ENCODE peak calls at places on chromosomes 11 and 22, in seven cellular contexts. One of them, this sample, is unnamed.

GRCh38 chr22:22404598-22405284 is 103.8 kb downstream of the ZNF280B start:
- DNase-seq in fibroblast of pulmonary artery: no peak
- DNase-seq in kidney: no peak
- DNase-seq in tibial artery: no peak
- DNase-seq in GM23338: no peak
- DNase-seq in A673: no peak
- DNase-seq in Caco-2: no peak
- DNase-seq in this sample: no peak

GRCh38 chr22:45804986-45805325 is 133.3 kb downstream of the ATXN10 start:
- DNase-seq in fibroblast of pulmonary artery: peak; percentile 97
- DNase-seq in kidney: no peak
- DNase-seq in tibial artery: no peak
- DNase-seq in GM23338: no peak
- DNase-seq in A673: peak; percentile 44
- DNase-seq in Caco-2: no peak
- DNase-seq in this sample: no peak

GRCh38 chr11:61160487-61161189 is 588 bp downstream of the VPS37C start:
- DNase-seq in fibroblast of pulmonary artery: peak; percentile 14
- DNase-seq in kidney: no peak
- DNase-seq in tibial artery: no peak
- DNase-seq in GM23338: no peak
- DNase-seq in A673: peak; percentile 30
- DNase-seq in Caco-2: no peak
- DNase-seq in this sample: no peak

GRCh38 chr11:132911186-132911585 is 621.1 kb downstream of the OPCML start:
- DNase-seq in fibroblast of pulmonary artery: peak; percentile 53
- DNase-seq in kidney: no peak
- DNase-seq in tibial artery: no peak
- DNase-seq in GM23338: no peak
- DNase-seq in A673: peak; percentile 88
- DNase-seq in Caco-2: no peak
- DNase-seq in this sample: no peak

GRCh38 chr11:86926975-86927374 is 28.2 kb downstream of the FZD4 start:
- DNase-seq in fibroblast of pulmonary artery: no peak
- DNase-seq in kidney: no peak
- DNase-seq in tibial artery: no peak
- DNase-seq in GM23338: no peak
- DNase-seq in A673: no peak
- DNase-seq in Caco-2: no peak
- DNase-seq in this sample: no peak

GRCh38 chr22:19772673-19773469 is 12.3 kb downstream of the TBX1 start:
- DNase-seq in fibroblast of pulmonary artery: no peak
- DNase-seq in kidney: peak; percentile 73
- DNase-seq in tibial artery: no peak
- DNase-seq in GM23338: no peak
- DNase-seq in A673: peak; percentile 50
- DNase-seq in Caco-2: no peak
- DNase-seq in this sample: no peak

GRCh38 chr22:17350292-17350691 is 19.0 kb upstream of the CECR2 start:
- DNase-seq in fibroblast of pulmonary artery: no peak
- DNase-seq in kidney: no peak
- DNase-seq in tibial artery: no peak
- DNase-seq in GM23338: no peak
- DNase-seq in A673: no peak
- DNase-seq in Caco-2: no peak
- DNase-seq in this sample: no peak

GRCh38 chr11:90326647-90327046 is 103.8 kb upstream of the CHORDC1 start:
- DNase-seq in fibroblast of pulmonary artery: no peak
- DNase-seq in kidney: no peak
- DNase-seq in tibial artery: no peak
- DNase-seq in GM23338: no peak
- DNase-seq in A673: no peak
- DNase-seq in Caco-2: peak; percentile 48
- DNase-seq in this sample: no peak

GRCh38 chr22:45007946-45008852 is 1.6 kb downstream of the PHF21B start:
- DNase-seq in fibroblast of pulmonary artery: no peak
- DNase-seq in kidney: peak; percentile 77
- DNase-seq in tibial artery: no peak
- DNase-seq in GM23338: peak; percentile 82
- DNase-seq in A673: peak; percentile 61
- DNase-seq in Caco-2: peak; percentile 16
- DNase-seq in this sample: no peak

GRCh38 chr11:86919557-86920210 is 35.5 kb downstream of the FZD4 start:
- DNase-seq in fibroblast of pulmonary artery: peak; percentile 89
- DNase-seq in kidney: no peak
- DNase-seq in tibial artery: peak; percentile 33
- DNase-seq in GM23338: peak; percentile 92
- DNase-seq in A673: peak; percentile 90
- DNase-seq in Caco-2: peak; percentile 77
- DNase-seq in this sample: no peak

GRCh38 chr22:41352058-41352457 is 29.7 kb upstream of the TEF start:
- DNase-seq in fibroblast of pulmonary artery: peak; percentile 50
- DNase-seq in kidney: no peak
- DNase-seq in tibial artery: no peak
- DNase-seq in GM23338: no peak
- DNase-seq in A673: peak; percentile 67
- DNase-seq in Caco-2: peak; percentile 42
- DNase-seq in this sample: no peak

GRCh38 chr22:30325065-30325720 is 1.5 kb downstream of the TBC1D10A start:
- DNase-seq in fibroblast of pulmonary artery: peak; percentile 82
- DNase-seq in kidney: no peak
- DNase-seq in tibial artery: peak; percentile 85
- DNase-seq in GM23338: peak; percentile 30
- DNase-seq in A673: peak; percentile 73
- DNase-seq in Caco-2: no peak
- DNase-seq in this sample: no peak

GRCh38 chr11:10303558-10304363 is 1.1 kb upstream of the ADM start:
- DNase-seq in fibroblast of pulmonary artery: peak; percentile 52
- DNase-seq in kidney: peak; percentile 82
- DNase-seq in tibial artery: no peak
- DNase-seq in GM23338: peak; percentile 80
- DNase-seq in A673: peak; percentile 49
- DNase-seq in Caco-2: peak; percentile 82
- DNase-seq in this sample: peak; percentile 28

GRCh38 chr11:86106916-86107315 is 38.0 kb upstream of the PICALM start:
- DNase-seq in fibroblast of pulmonary artery: peak; percentile 31
- DNase-seq in kidney: no peak
- DNase-seq in tibial artery: no peak
- DNase-seq in GM23338: no peak
- DNase-seq in A673: no peak
- DNase-seq in Caco-2: no peak
- DNase-seq in this sample: no peak

GRCh38 chr22:46021577-46021976 is 44.6 kb upstream of the WNT7B start:
- DNase-seq in fibroblast of pulmonary artery: no peak
- DNase-seq in kidney: peak; percentile 45
- DNase-seq in tibial artery: no peak
- DNase-seq in GM23338: no peak
- DNase-seq in A673: no peak
- DNase-seq in Caco-2: no peak
- DNase-seq in this sample: no peak

GRCh38 chr22:31488346-31488883 is 1.2 kb downstream of the EIF4ENIF1 start:
- DNase-seq in fibroblast of pulmonary artery: no peak
- DNase-seq in kidney: no peak
- DNase-seq in tibial artery: no peak
- DNase-seq in GM23338: no peak
- DNase-seq in A673: no peak
- DNase-seq in Caco-2: no peak
- DNase-seq in this sample: no peak

GRCh38 chr11:117862019-117862725 is 14.3 kb downstream of the FXYD6 start:
- DNase-seq in fibroblast of pulmonary artery: no peak
- DNase-seq in kidney: peak; percentile 71
- DNase-seq in tibial artery: no peak
- DNase-seq in GM23338: no peak
- DNase-seq in A673: no peak
- DNase-seq in Caco-2: no peak
- DNase-seq in this sample: no peak

GRCh38 chr11:95512682-95513081 is 276.9 kb downstream of the FAM76B start:
- DNase-seq in fibroblast of pulmonary artery: peak; percentile 88
- DNase-seq in kidney: peak; percentile 73
- DNase-seq in tibial artery: peak; percentile 80
- DNase-seq in GM23338: no peak
- DNase-seq in A673: peak; percentile 24
- DNase-seq in Caco-2: peak; percentile 70
- DNase-seq in this sample: peak; percentile 22

GRCh38 chr22:20965888-20966855 is 883 bp upstream of the AIFM3 start:
- DNase-seq in fibroblast of pulmonary artery: no peak
- DNase-seq in kidney: no peak
- DNase-seq in tibial artery: no peak
- DNase-seq in GM23338: no peak
- DNase-seq in A673: no peak
- DNase-seq in Caco-2: no peak
- DNase-seq in this sample: peak; percentile 8

GRCh38 chr22:20964090-20964798 is 2.8 kb upstream of the AIFM3 start:
- DNase-seq in fibroblast of pulmonary artery: no peak
- DNase-seq in kidney: no peak
- DNase-seq in tibial artery: no peak
- DNase-seq in GM23338: no peak
- DNase-seq in A673: no peak
- DNase-seq in Caco-2: no peak
- DNase-seq in this sample: no peak

GRCh38 chr22:20966883-20967696 is at the start of gene AIFM3:
- DNase-seq in fibroblast of pulmonary artery: no peak
- DNase-seq in kidney: peak; percentile 66
- DNase-seq in tibial artery: no peak
- DNase-seq in GM23338: no peak
- DNase-seq in A673: no peak
- DNase-seq in Caco-2: no peak
- DNase-seq in this sample: no peak

GRCh38 chr22:20964799-20965103 is 2.3 kb upstream of the AIFM3 start:
- DNase-seq in fibroblast of pulmonary artery: no peak
- DNase-seq in kidney: no peak
- DNase-seq in tibial artery: no peak
- DNase-seq in GM23338: no peak
- DNase-seq in A673: no peak
- DNase-seq in Caco-2: no peak
- DNase-seq in this sample: no peak

GRCh38 chr22:20965104-20965887 is 1.8 kb upstream of the AIFM3 start:
- DNase-seq in fibroblast of pulmonary artery: no peak
- DNase-seq in kidney: no peak
- DNase-seq in tibial artery: no peak
- DNase-seq in GM23338: no peak
- DNase-seq in A673: no peak
- DNase-seq in Caco-2: no peak
- DNase-seq in this sample: no peak
- H3K4me3 ChIP-seq in fibroblast of pulmonary artery: peak overlapping the region; percentile 21
- H3K4me3 ChIP-seq in kidney: no peak overlapping the region
- H3K4me3 ChIP-seq in tibial artery: peak overlapping the region; percentile 24
- H3K4me3 ChIP-seq in GM23338: peak overlapping the region; percentile 52
- H3K4me3 ChIP-seq in A673: peak overlapping the region; percentile 34
- H3K4me3 ChIP-seq in Caco-2: no peak overlapping the region
- H3K4me3 ChIP-seq in this sample: peak overlapping the region; percentile 62

GRCh38 chr11:111526501-111526900 is 11.9 kb downstream of the HOATZ start:
- DNase-seq in fibroblast of pulmonary artery: peak; percentile 60
- DNase-seq in kidney: no peak
- DNase-seq in tibial artery: no peak
- DNase-seq in GM23338: no peak
- DNase-seq in A673: peak; percentile 27
- DNase-seq in Caco-2: no peak
- DNase-seq in this sample: no peak

GRCh38 chr11:111527279-111527678 is 12.7 kb downstream of the HOATZ start:
- DNase-seq in fibroblast of pulmonary artery: no peak
- DNase-seq in kidney: no peak
- DNase-seq in tibial artery: no peak
- DNase-seq in GM23338: no peak
- DNase-seq in A673: no peak
- DNase-seq in Caco-2: no peak
- DNase-seq in this sample: no peak

GRCh38 chr11:111531156-111531555 is 9.4 kb upstream of the LAYN start:
- DNase-seq in fibroblast of pulmonary artery: no peak
- DNase-seq in kidney: no peak
- DNase-seq in tibial artery: no peak
- DNase-seq in GM23338: no peak
- DNase-seq in A673: no peak
- DNase-seq in Caco-2: no peak
- DNase-seq in this sample: no peak

GRCh38 chr11:111530091-111530490 is 10.4 kb upstream of the LAYN start:
- DNase-seq in fibroblast of pulmonary artery: no peak
- DNase-seq in kidney: no peak
- DNase-seq in tibial artery: no peak
- DNase-seq in GM23338: no peak
- DNase-seq in A673: no peak
- DNase-seq in Caco-2: no peak
- DNase-seq in this sample: no peak

DNA sequence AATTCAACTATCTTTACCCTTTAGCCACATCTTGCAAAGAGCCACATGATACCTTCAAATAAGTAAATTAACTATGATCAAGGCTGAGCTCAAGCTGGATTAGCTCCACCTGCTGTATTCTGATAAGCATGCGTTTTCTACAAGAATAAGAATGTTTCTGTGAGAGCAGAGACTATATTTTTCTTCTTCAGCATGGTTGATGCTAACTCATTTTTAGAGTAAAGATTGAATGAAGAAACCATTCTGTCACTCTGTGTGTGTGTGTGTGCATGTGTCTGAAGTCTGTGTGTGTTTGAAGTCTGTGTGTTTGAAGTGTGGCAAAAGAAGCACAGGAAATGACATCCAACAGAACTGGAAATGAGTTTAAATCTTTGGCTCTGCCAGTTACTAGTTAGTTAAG is 12.0 kb upstream of the LAYN start:
- DNase-seq in fibroblast of pulmonary artery: peak; percentile 44
- DNase-seq in kidney: no peak
- DNase-seq in tibial artery: no peak
- DNase-seq in GM23338: no peak
- DNase-seq in A673: peak; percentile 40
- DNase-seq in Caco-2: no peak
- DNase-seq in this sample: no peak
- TF ChIP-seq CTCF in fibroblast of pulmonary artery: peak; percentile 5
- TF ChIP-seq CTCF in kidney: no peak
- TF ChIP-seq CTCF in tibial artery: no peak
- TF ChIP-seq CTCF in GM23338: peak; percentile 21
- TF ChIP-seq CTCF in A673: peak; percentile 42
- TF ChIP-seq CTCF in Caco-2: peak; percentile 36
- TF ChIP-seq CTCF in this sample: no peak

GRCh38 chr11:12187399-12187798 is 77.0 kb downstream of the MICAL2 start:
- DNase-seq in fibroblast of pulmonary artery: no peak
- DNase-seq in kidney: no peak
- DNase-seq in tibial artery: no peak
- DNase-seq in GM23338: no peak
- DNase-seq in A673: no peak
- DNase-seq in Caco-2: no peak
- DNase-seq in this sample: no peak
- H3K4me3 ChIP-seq in fibroblast of pulmonary artery: no peak overlapping the region
- H3K4me3 ChIP-seq in kidney: no peak overlapping the region
- H3K4me3 ChIP-seq in tibial artery: no peak overlapping the region
- H3K4me3 ChIP-seq in GM23338: no peak overlapping the region
- H3K4me3 ChIP-seq in A673: no peak overlapping the region
- H3K4me3 ChIP-seq in Caco-2: no peak overlapping the region
- H3K4me3 ChIP-seq in this sample: no peak overlapping the region

GRCh38 chr11:75905434-75905833 is 90.4 kb downstream of the UVRAG start:
- DNase-seq in fibroblast of pulmonary artery: no peak
- DNase-seq in kidney: no peak
- DNase-seq in tibial artery: no peak
- DNase-seq in GM23338: no peak
- DNase-seq in A673: no peak
- DNase-seq in Caco-2: no peak
- DNase-seq in this sample: no peak

GRCh38 chr11:75898871-75899270 is 83.9 kb downstream of the UVRAG start:
- DNase-seq in fibroblast of pulmonary artery: no peak
- DNase-seq in kidney: no peak
- DNase-seq in tibial artery: no peak
- DNase-seq in GM23338: no peak
- DNase-seq in A673: no peak
- DNase-seq in Caco-2: no peak
- DNase-seq in this sample: no peak

GRCh38 chr11:75896843-75897419 is 81.9 kb downstream of the UVRAG start:
- DNase-seq in fibroblast of pulmonary artery: peak; percentile 68
- DNase-seq in kidney: no peak
- DNase-seq in tibial artery: no peak
- DNase-seq in GM23338: peak; percentile 58
- DNase-seq in A673: peak; percentile 75
- DNase-seq in Caco-2: peak; percentile 56
- DNase-seq in this sample: no peak

GRCh38 chr11:75900848-75901247 is 85.8 kb downstream of the UVRAG start:
- DNase-seq in fibroblast of pulmonary artery: no peak
- DNase-seq in kidney: no peak
- DNase-seq in tibial artery: no peak
- DNase-seq in GM23338: no peak
- DNase-seq in A673: no peak
- DNase-seq in Caco-2: no peak
- DNase-seq in this sample: no peak
- TF ChIP-seq CTCF in fibroblast of pulmonary artery: no peak
- TF ChIP-seq CTCF in kidney: no peak
- TF ChIP-seq CTCF in tibial artery: no peak
- TF ChIP-seq CTCF in GM23338: no peak
- TF ChIP-seq CTCF in A673: no peak
- TF ChIP-seq CTCF in Caco-2: no peak
- TF ChIP-seq CTCF in this sample: no peak